ENCODE peak calls at places on chromosome 17, in five cellular contexts. L is IMR-90, P is fibroblast of mammary gland, V is colonic mucosa, M is coronary artery. K is an unnamed sample.

GRCh38 chr17:31560836-31561235 is 169.4 kb downstream of the RAB11FIP4 start:
- DNase-seq in L (no peak), M (no peak), P (peak), V (no peak), K (no peak)

GRCh38 chr17:49700956-49701355 is 6.8 kb downstream of the SLC35B1 start:
- DNase-seq in L (no peak), P (no peak), V (no peak), M (no peak), K (no peak)

GRCh38 chr17:29664743-29665479 is 42.2 kb upstream of the CORO6 start:
- DNase-seq in L (peak), P (peak), M (no peak), V (no peak), K (no peak)

GRCh38 chr17:4199818-4200402 is 56.9 kb downstream of the CYB5D2 start:
- DNase-seq in P (peak), V (no peak), L (peak), M (no peak), K (peak)

GRCh38 chr17:80345321-80345720 is 69.6 kb upstream of the ENDOV start:
- DNase-seq in M (no peak), L (no peak), P (no peak), V (no peak), K (no peak)

GRCh38 chr17:70024253-70024652 is 50.8 kb upstream of the KCNJ16 start:
- DNase-seq in V (no peak), P (no peak), M (no peak), L (peak), K (no peak)

GRCh38 chr17:32894245-32894644 is 17.3 kb upstream of the MYO1D start:
- DNase-seq in V (peak), L (no peak), M (no peak), P (no peak), K (no peak)

GRCh38 chr17:52681486-52681885 is 523.0 kb upstream of the CA10 start:
- DNase-seq in M (no peak), V (no peak), L (no peak), P (no peak), K (no peak)

GRCh38 chr17:4172356-4172755 is 29.4 kb downstream of the CYB5D2 start:
- DNase-seq in P (no peak), M (no peak), L (no peak), V (no peak), K (no peak)

GRCh38 chr17:15920758-15921239 is 24.1 kb upstream of the ADORA2B start:
- DNase-seq in M (peak), L (peak), V (no peak), P (peak), K (no peak)

GRCh38 chr17:13967416-13967815 is 101.9 kb upstream of the COX10 start:
- DNase-seq in L (no peak), M (no peak), V (no peak), P (no peak), K (no peak)

GRCh38 chr17:64282753-64283080 is 19.7 kb upstream of the TEX2 start:
- DNase-seq in P (no peak), L (no peak), M (no peak), V (no peak), K (no peak)

GRCh38 chr17:82493517-82493840 is 26.1 kb upstream of the FOXK2 start:
- DNase-seq in M (no peak), L (no peak), V (no peak), P (no peak), K (no peak)

GRCh38 chr17:81086789-81087551 is 52.0 kb downstream of the BAIAP2 start:
- DNase-seq in M (no peak), L (no peak), P (no peak), V (peak), K (no peak)

GRCh38 chr17:79741751-79742588 is 11.2 kb downstream of the ENPP7 start:
- DNase-seq in P (peak), V (peak), L (peak), M (no peak), K (peak)

GRCh38 chr17:49494937-49495841 is at the start of gene NGFR:
- DNase-seq in L (peak), M (no peak), V (peak), P (peak), K (peak)

GRCh38 chr17:83191388-83192160 is 112.2 kb downstream of the METRNL start:
- DNase-seq in P (no peak), L (no peak), V (no peak), M (peak), K (no peak)

GRCh38 chr17:18920911-18921441 is 31.0 kb upstream of the SLC5A10 start:
- DNase-seq in M (no peak), L (peak), V (peak), P (peak), K (no peak)

GRCh38 chr17:64216385-64217248 is 46.4 kb downstream of the TEX2 start:
- DNase-seq in M (no peak), V (peak), L (peak), P (peak), K (no peak)

GRCh38 chr17:30104575-30105339 is 11.9 kb upstream of the NSRP1 start:
- DNase-seq in P (peak), M (peak), V (peak), L (peak), K (peak)

GRCh38 chr17:61942085-61942484 is 14.3 kb upstream of the INTS2 start:
- DNase-seq in P (no peak), M (no peak), V (no peak), L (no peak), K (no peak)

GRCh38 chr17:32970281-32970680 is 21.4 kb upstream of the SPACA3 start:
- DNase-seq in V (no peak), M (no peak), P (peak), L (no peak), K (no peak)

GRCh38 chr17:41731836-41732235 is 2.6 kb downstream of the HAP1 start:
- DNase-seq in V (no peak), L (no peak), P (no peak), M (no peak), K (no peak)

GRCh38 chr17:47315451-47316266 is 8.1 kb upstream of the EFCAB13 start:
- DNase-seq in P (peak), L (peak), V (peak), M (no peak), K (peak)

GRCh38 chr17:81987161-81987770 is 9.8 kb downstream of the ASPSCR1 start:
- DNase-seq in P (no peak), M (no peak), V (no peak), L (no peak), K (no peak)

GRCh38 chr17:83100853-83101391 is 21.5 kb downstream of the METRNL start:
- DNase-seq in M (no peak), L (no peak), P (no peak), V (no peak), K (no peak)

GRCh38 chr17:75345514-75346167 is 56.4 kb upstream of the SLC25A19 start:
- DNase-seq in L (no peak), P (no peak), V (no peak), M (no peak), K (no peak)

GRCh38 chr17:61334673-61335072 is 65.0 kb upstream of the TBX2 start:
- DNase-seq in V (no peak), L (no peak), M (no peak), P (no peak), K (no peak)

GRCh38 chr17:357634-358033 is 5.0 kb upstream of the RPH3AL start:
- DNase-seq in V (no peak), M (no peak), L (no peak), P (no peak), K (no peak)

GRCh38 chr17:80738406-80738805 is 193.8 kb downstream of the RPTOR start:
- DNase-seq in L (no peak), V (no peak), P (no peak), M (no peak), K (no peak)

GRCh38 chr17:74671031-74671771 is 41.5 kb downstream of the CD300LF start:
- DNase-seq in M (peak), V (peak), L (peak), P (peak), K (no peak)

GRCh38 chr17:72788950-72789585 is 303.4 kb downstream of the SLC39A11 start:
- DNase-seq in V (no peak), L (peak), P (peak), M (no peak), K (no peak)

GRCh38 chr17:22516861-22517636 is 824.7 kb downstream of the KCNJ18 start:
- DNase-seq in V (no peak), M (peak), L (no peak), P (no peak), K (no peak)
- TF ChIP-seq CTCF in V (no peak), M (no peak), L (no peak), P (no peak), K (no peak)

DNA sequence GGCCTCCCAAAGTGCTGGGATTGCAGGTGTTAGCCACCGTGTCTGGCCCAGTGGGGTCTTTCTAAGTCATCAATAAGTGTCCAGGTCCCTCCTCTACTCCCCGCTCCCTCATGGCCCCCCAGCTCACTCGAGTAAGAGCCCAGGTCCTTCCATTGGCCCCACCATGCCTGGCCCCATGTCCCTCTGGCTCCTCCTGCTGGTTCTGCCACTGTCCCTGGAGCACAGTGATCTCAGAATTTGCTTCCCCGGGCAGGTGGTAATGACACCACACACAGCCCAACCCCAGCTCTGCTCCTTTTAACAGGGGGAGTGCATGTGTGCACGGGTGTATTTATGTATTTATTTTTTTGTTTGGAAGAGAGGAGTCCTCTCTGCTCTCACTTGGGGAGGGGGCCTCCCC is 19.6 kb downstream of the MGAT5B start:
- DNase-seq in V (no peak), P (no peak), M (no peak), L (no peak), K (no peak)
- TF ChIP-seq CTCF in V (no peak), P (no peak), M (no peak), L (no peak), K (peak)

DNA sequence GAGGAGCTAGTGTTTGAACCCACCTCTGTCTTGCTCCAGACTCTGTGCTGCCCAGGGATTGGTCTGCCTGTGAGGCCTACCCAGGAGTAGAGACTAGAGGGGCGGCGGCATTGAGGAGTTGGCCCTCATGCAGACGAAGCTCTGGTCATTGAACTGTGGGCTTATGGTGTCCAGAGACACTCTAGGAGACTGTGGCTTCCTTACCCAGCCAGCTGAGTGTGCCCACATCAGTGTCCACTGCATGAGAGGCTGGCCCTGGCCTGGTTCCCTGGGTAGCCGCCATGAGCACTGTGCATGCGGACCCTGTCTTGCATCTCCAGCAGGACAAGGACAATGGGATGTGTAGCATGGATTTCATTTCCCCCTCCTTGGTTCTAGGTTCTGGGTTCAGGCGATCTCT is 14.0 kb downstream of the SGSM2 start:
- DNase-seq in V (no peak), P (no peak), L (no peak), M (no peak), K (no peak)
- TF ChIP-seq CTCF in V (no peak), P (no peak), L (no peak), M (no peak), K (no peak)

DNA sequence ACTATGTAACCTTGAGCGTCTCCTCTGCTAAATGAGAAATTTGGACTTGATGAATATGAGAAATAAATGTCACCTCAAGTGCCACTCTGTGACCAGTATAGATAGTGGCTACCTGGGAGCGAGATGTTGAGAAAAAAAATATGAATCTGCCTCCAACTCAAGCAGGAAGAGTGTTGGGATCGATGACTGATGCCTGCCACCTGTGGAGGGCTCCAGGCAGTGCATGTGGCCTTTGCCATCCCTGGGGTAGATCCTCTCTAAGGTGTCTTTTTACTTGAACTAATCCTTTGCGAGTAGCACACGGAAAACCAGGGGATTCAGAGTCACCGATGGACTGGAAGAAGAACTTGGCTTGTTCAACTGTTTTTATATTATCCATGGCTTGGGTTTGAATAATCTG is 9.4 kb downstream of the CCDC182 start:
- DNase-seq in P (no peak), V (no peak), M (no peak), L (no peak), K (no peak)
- TF ChIP-seq CTCF in P (peak), V (no peak), M (no peak), L (no peak), K (peak)

DNA sequence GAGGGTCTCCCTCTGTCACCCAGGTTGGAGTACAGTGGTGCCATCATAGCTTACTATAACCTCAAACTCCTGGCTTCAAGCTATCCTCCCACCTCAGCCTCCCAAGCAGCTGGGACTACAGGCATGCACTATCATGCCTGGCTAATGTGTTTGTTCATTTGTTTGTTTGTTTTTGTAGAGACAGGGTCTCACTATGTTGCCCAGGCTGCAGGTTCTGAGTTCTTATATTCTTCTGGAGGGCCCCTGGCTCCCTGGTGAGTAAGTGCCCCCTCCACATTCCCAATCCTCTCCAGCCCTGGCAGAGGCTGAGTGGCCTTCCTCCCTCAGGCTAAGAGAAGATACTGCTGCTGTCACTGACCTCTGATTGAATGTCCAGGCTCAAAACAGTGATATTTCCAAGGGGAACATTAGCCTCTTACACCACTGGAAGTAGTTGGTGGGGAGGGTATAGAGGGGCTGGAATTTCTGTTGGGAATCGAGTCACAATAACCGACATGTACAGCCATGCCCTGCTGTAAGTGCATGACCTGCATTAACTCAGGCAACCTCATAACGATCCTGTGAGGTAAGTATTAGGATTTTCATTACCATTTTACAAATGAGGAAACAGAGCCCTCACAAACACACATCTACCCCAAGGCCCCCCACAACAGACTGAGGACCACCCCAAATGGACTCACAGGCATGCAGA is 2.7 kb upstream of the ETV4 start:
- DNase-seq in M (no peak), P (no peak), V (no peak), L (no peak), K (no peak)
- TF ChIP-seq CTCF in M (no peak), P (no peak), V (no peak), L (no peak), K (no peak)

DNA sequence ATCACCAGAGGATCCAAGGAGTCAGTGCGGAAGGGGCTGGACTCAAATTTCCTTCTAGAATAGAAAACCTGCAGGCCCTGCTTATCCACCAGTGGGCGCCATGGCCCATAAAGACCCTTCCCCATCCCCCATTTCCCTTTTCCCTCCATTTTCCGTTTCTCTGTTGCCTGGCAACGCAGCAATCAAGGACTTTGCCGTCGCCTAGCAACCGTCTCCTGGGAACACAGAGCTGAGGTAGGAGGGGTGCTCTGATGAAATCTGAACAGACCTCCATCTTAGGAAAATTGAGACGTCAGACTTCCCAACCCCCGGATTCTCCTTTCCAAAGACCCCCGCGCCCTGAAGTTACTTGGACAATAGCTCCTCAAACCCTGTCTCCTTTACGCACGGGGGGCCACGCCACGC is 5.7 kb downstream of the DLG4 start:
- DNase-seq in P (peak), L (peak), V (no peak), M (peak), K (peak)
- TF ChIP-seq CTCF in P (peak), L (peak), V (peak), M (no peak), K (peak)

GRCh38 chr17:37090941-37091340 is 142.2 kb downstream of the AATF start:
- DNase-seq in L (no peak), V (no peak), M (no peak), P (no peak), K (peak)

GRCh38 chr17:37087683-37088082 is 138.9 kb downstream of the AATF start:
- DNase-seq in P (no peak), M (no peak), L (no peak), V (no peak), K (no peak)

GRCh38 chr17:37089998-37090397 is 141.2 kb downstream of the AATF start:
- DNase-seq in V (no peak), L (no peak), M (no peak), P (no peak), K (no peak)

GRCh38 chr17:37088459-37088858 is 139.7 kb downstream of the AATF start:
- DNase-seq in V (no peak), L (no peak), P (no peak), M (no peak), K (no peak)

GRCh38 chr17:37088913-37089312 is 140.2 kb downstream of the AATF start:
- DNase-seq in P (no peak), V (no peak), L (no peak), M (no peak), K (no peak)
- TF ChIP-seq CTCF in P (no peak), V (no peak), L (no peak), M (no peak), K (no peak)

GRCh38 chr17:34850023-34850422 is 111.2 kb downstream of the CCT6B start:
- DNase-seq in V (no peak), M (no peak), P (peak), L (no peak), K (no peak)

GRCh38 chr17:34852141-34852540 is 109.1 kb downstream of the CCT6B start:
- DNase-seq in M (no peak), P (no peak), V (no peak), L (no peak), K (no peak)

GRCh38 chr17:34853916-34854315 is 107.3 kb downstream of the CCT6B start:
- DNase-seq in P (no peak), M (no peak), L (no peak), V (no peak), K (no peak)

GRCh38 chr17:34850964-34851363 is 110.3 kb downstream of the CCT6B start:
- DNase-seq in L (no peak), M (no peak), P (no peak), V (no peak), K (no peak)

DNA sequence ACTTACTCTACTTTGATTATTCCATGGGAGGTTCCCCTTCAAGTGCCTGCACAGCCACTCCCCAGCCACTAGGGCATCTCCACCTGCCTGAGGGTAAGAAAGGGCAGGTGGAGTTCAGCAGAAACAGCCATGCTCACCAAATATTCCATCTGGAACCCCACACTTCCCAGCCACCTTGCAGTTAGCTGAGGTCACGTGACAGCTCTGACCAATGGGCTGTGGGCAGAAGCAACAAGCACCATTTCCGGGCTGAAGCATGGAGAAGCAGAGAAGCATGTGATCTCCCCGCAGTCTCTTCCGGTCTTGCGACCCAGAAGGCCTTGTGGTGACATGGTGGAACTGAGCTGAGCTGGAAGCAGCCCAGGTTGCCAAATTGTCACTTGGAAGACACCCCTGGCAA is 108.6 kb downstream of the CCT6B start:
- DNase-seq in L (no peak), V (no peak), P (no peak), M (no peak), K (no peak)
- TF ChIP-seq CTCF in L (no peak), V (no peak), P (no peak), M (no peak), K (no peak)

K was measured in D721Med.